ENCODE peak calls at places on chromosome 17, in seven cellular contexts. X is HCEC 1CT; K is NCI-H82; E is CD4-positive, CD25-positive, alpha-beta regulatory T cell; R is T-helper 17 cell; Z is stimulated activated CD8-positive, alpha-beta memory T cell treated with anti-CD3 and anti-CD28 coated beads, Interleukin-4, amount 100 ng/mL, for 24 hours; O is effector memory CD8-positive, alpha-beta T cell. J is an unnamed sample.

GRCh38 chr17:72884066-72884465 is 208.4 kb downstream of the SLC39A11 start:
- DNase-seq in R (no peak), Z (no peak), K (no peak), X (no peak), E (no peak), O (no peak), J (no peak)

GRCh38 chr17:74768069-74768762 is 7.9 kb downstream of the NAT9 start:
- DNase-seq in R (no peak), O (no peak), K (no peak), Z (no peak), E (no peak), X (peak), J (no peak)

GRCh38 chr17:50550661-50551432 is 3.9 kb downstream of the SPATA20 start:
- DNase-seq in O (no peak), E (no peak), X (peak), R (no peak), Z (no peak), K (peak), J (no peak)

GRCh38 chr17:82839617-82840292 is at the start of gene ZNF750:
- DNase-seq in K (no peak), R (no peak), E (no peak), X (no peak), O (no peak), Z (no peak), J (no peak)

GRCh38 chr17:15967706-15968399 is 22.9 kb downstream of the ADORA2B start:
- DNase-seq in X (no peak), R (no peak), K (no peak), E (no peak), O (no peak), Z (no peak), J (no peak)

GRCh38 chr17:63433746-63434591 is 12.1 kb downstream of the CYB561 start:
- DNase-seq in Z (no peak), O (no peak), R (no peak), K (no peak), X (peak), E (no peak), J (no peak)

GRCh38 chr17:27296427-27296979 is 2.6 kb downstream of the WSB1 start:
- DNase-seq in O (no peak), Z (no peak), K (no peak), R (no peak), E (peak), X (peak), J (no peak)

GRCh38 chr17:50621562-50621961 is 13.1 kb upstream of the ABCC3 start:
- DNase-seq in X (no peak), Z (no peak), K (no peak), R (no peak), O (no peak), E (no peak), J (no peak)

GRCh38 chr17:10149573-10150399 is 48.6 kb downstream of the GAS7 start:
- DNase-seq in Z (no peak), R (no peak), O (no peak), X (no peak), E (peak), K (no peak), J (no peak)

GRCh38 chr17:61410555-61411089 is 11.0 kb downstream of the TBX2 start:
- DNase-seq in R (peak), E (peak), Z (peak), K (peak), O (peak), X (no peak), J (peak)

GRCh38 chr17:21318439-21318838 is 33.9 kb downstream of the MAP2K3 start:
- DNase-seq in Z (no peak), E (no peak), O (no peak), R (no peak), X (no peak), K (no peak), J (no peak)

GRCh38 chr17:27105636-27106035 is 188.3 kb upstream of the WSB1 start:
- DNase-seq in Z (no peak), X (no peak), K (no peak), O (no peak), R (no peak), E (no peak), J (no peak)

GRCh38 chr17:66957951-66958579 is 6.4 kb upstream of the CACNG4 start:
- DNase-seq in K (no peak), R (no peak), E (no peak), O (no peak), X (no peak), Z (no peak), J (no peak)

J was measured in effector CD8-positive, alpha-beta T cell.